ENCODE peak calls at places on chromosomes 5 and 9, in ten cellular contexts. W is GM23248; K is RWPE2; A is suprapubic skin; M is lower lobe of right lung; T is A549; P is uterus; E is CD8-positive, alpha-beta T cell; I is fibroblast of lung; O is Peyer's patch. F is an unnamed sample.

GRCh38 chr5:135977375-135977928 is 22.7 kb upstream of the LECT2 start:
- DNase-seq in O (peak; percentile 77), W (no peak), E (no peak), I (peak; percentile 65), M (peak; percentile 87), T (peak; percentile 62), P (no peak), K (no peak), A (peak; percentile 85), F (peak; percentile 76)

GRCh38 chr5:137792291-137792690 is 38.1 kb upstream of the HNRNPA0 start:
- DNase-seq in I (no peak), K (no peak), P (no peak), A (no peak), W (no peak), E (no peak), O (no peak), T (no peak), M (no peak), F (no peak)

GRCh38 chr5:83957188-83957587 is 236.5 kb upstream of the HAPLN1 start:
- DNase-seq in E (no peak), A (no peak), M (no peak), O (no peak), K (no peak), T (no peak), P (no peak), W (peak; percentile 20), I (peak; percentile 32), F (no peak)

GRCh38 chr9:14313951-14314423 is at the start of gene NFIB:
- DNase-seq in P (peak; percentile 57), I (peak; percentile 60), A (peak; percentile 78), W (peak; percentile 77), T (peak; percentile 18), M (peak; percentile 60), O (peak; percentile 68), E (no peak), K (no peak), F (peak; percentile 39)

GRCh38 chr5:124795829-124796228 is 49.4 kb upstream of the ZNF608 start:
- DNase-seq in I (no peak), A (no peak), T (no peak), M (no peak), E (no peak), W (no peak), O (no peak), P (no peak), K (no peak), F (no peak)

GRCh38 chr5:10536931-10537579 is 26.8 kb upstream of the ANKRD33B start:
- DNase-seq in W (no peak), I (no peak), T (no peak), E (no peak), M (no peak), P (no peak), O (no peak), A (no peak), K (peak; percentile 24), F (no peak)

GRCh38 chr5:107777161-107777740 is 106.5 kb upstream of the EFNA5 start:
- DNase-seq in E (no peak), M (no peak), I (no peak), P (no peak), A (no peak), W (no peak), K (no peak), T (no peak), O (no peak), F (no peak)

GRCh38 chr5:398475-399295 is 44.3 kb upstream of the EXOC3 start:
- DNase-seq in W (no peak), P (no peak), O (peak; percentile 44), K (peak; percentile 72), A (peak; percentile 70), T (no peak), M (no peak), E (no peak), I (no peak), F (peak; percentile 13)

GRCh38 chr9:133991211-133991921 is 758 bp downstream of the VAV2 start:
- DNase-seq in T (no peak), W (peak; percentile 55), K (no peak), A (peak; percentile 61), I (no peak), P (no peak), E (no peak), O (peak; percentile 74), M (peak; percentile 51), F (peak; percentile 47)
- H3K4me1 ChIP-seq in T (peaks cover 38% of the 10 kb centered on the region), W (peaks cover 7% of the 10 kb centered on the region), K (no peaks in the 10 kb centered on the region), A (peaks cover 42% of the 10 kb centered on the region), I (peaks cover 16% of the 10 kb centered on the region), P (no peaks in the 10 kb centered on the region), E (peaks cover 15% of the 10 kb centered on the region), O (peaks cover 12% of the 10 kb centered on the region), M (peaks cover 29% of the 10 kb centered on the region), F (peaks cover 8% of the 10 kb centered on the region)

GRCh38 chr9:89440548-89440947 is 57.4 kb downstream of the SEMA4D start:
- DNase-seq in K (no peak), W (peak; percentile 74), P (no peak), I (no peak), O (no peak), M (peak; percentile 90), A (peak; percentile 87), T (no peak), E (no peak), F (no peak)

GRCh38 chr9:89441655-89441970 is 56.3 kb downstream of the SEMA4D start:
- DNase-seq in E (no peak), M (no peak), T (no peak), W (no peak), P (no peak), K (no peak), A (no peak), I (no peak), O (no peak), F (no peak)

GRCh38 chr9:89442016-89442415 is 55.9 kb downstream of the SEMA4D start:
- DNase-seq in A (no peak), W (no peak), T (no peak), O (no peak), M (no peak), E (no peak), I (no peak), K (no peak), P (no peak), F (no peak)

GRCh38 chr9:89440046-89440445 is 57.9 kb downstream of the SEMA4D start:
- DNase-seq in T (no peak), K (no peak), O (no peak), P (no peak), E (no peak), A (peak; percentile 67), I (no peak), M (no peak), W (no peak), F (no peak)

DNA sequence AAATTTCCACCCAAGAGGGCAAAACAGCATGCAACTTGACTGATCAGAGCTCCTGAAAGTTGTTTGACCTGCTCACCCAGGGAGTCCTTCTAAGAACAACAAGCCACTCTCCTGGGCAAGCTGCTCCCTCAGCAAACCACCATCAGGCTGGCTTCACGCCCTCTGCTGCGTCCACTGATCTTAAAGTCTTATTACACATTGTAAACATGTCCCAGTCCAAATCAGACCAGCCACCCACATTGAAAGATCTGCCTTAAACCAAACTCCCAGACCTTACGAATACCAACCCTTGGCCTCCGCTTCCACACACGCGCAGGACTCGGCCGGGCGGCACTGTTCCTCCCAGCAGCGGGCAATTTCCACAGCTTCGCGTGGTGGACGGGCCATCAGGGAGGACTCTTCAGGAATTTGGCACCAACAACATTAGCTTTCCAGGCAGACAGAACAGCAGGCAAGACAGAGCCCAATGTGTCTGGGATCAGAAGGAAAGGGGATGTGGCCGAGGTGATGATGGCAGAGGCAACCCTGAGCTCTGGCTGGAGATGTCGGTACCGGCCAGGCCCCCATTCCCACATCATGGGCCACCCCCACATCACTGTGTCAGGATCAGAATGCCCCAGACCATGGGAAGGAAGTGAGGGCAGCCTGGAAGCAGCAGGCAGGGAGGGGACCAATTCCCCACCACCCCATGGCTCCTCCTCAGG is 56.8 kb downstream of the SEMA4D start:
- DNase-seq in T (no peak), I (no peak), W (no peak), E (no peak), O (no peak), P (no peak), K (no peak), A (peak; percentile 71), M (peak; percentile 69), F (no peak)
- H3K4me1 ChIP-seq in T (no peaks in the 10 kb centered on the region), I (no peaks in the 10 kb centered on the region), W (no peaks in the 10 kb centered on the region), E (peaks cover 98% of the 10 kb centered on the region), O (peaks cover 63% of the 10 kb centered on the region), P (no peaks in the 10 kb centered on the region), K (no peaks in the 10 kb centered on the region), A (peaks cover 52% of the 10 kb centered on the region), M (peaks cover 55% of the 10 kb centered on the region), F (peaks cover 19% of the 10 kb centered on the region)

GRCh38 chr5:55383254-55383653 is 75.5 kb downstream of the MTREX start:
- DNase-seq in M (no peak), O (no peak), A (no peak), W (no peak), E (no peak), T (no peak), P (no peak), K (no peak), I (no peak), F (no peak)

GRCh38 chr5:55387865-55388264 is 80.1 kb downstream of the MTREX start:
- DNase-seq in I (no peak), A (no peak), P (no peak), K (no peak), W (no peak), T (no peak), M (no peak), O (no peak), E (no peak), F (no peak)

GRCh38 chr5:55384072-55384471 is 76.3 kb downstream of the MTREX start:
- DNase-seq in T (no peak), M (no peak), K (no peak), W (no peak), O (no peak), E (no peak), A (no peak), I (no peak), P (no peak), F (no peak)

GRCh38 chr5:55385227-55385626 is 77.4 kb downstream of the MTREX start:
- DNase-seq in T (no peak), O (no peak), A (no peak), M (no peak), W (no peak), E (no peak), K (no peak), P (no peak), I (no peak), F (no peak)
- H3K4me1 ChIP-seq in T (peaks cover 3% of the 10 kb centered on the region), O (no peaks in the 10 kb centered on the region), A (no peaks in the 10 kb centered on the region), M (no peaks in the 10 kb centered on the region), W (peaks cover 4% of the 10 kb centered on the region), E (no peaks in the 10 kb centered on the region), K (no peaks in the 10 kb centered on the region), P (no peaks in the 10 kb centered on the region), I (no peaks in the 10 kb centered on the region), F (no peaks in the 10 kb centered on the region)

GRCh38 chr9:134265078-134265477 is 61.2 kb upstream of the RXRA start:
- DNase-seq in K (no peak), E (no peak), A (no peak), M (no peak), O (no peak), W (no peak), P (no peak), I (no peak), T (no peak), F (no peak)

GRCh38 chr9:134268308-134268724 is 57.9 kb upstream of the RXRA start:
- DNase-seq in A (no peak), I (no peak), P (no peak), M (no peak), T (no peak), O (no peak), E (no peak), K (no peak), W (no peak), F (peak; percentile 32)

GRCh38 chr9:134266418-134266817 is 59.8 kb upstream of the RXRA start:
- DNase-seq in T (no peak), W (no peak), O (no peak), E (no peak), M (no peak), I (no peak), K (no peak), P (no peak), A (no peak), F (no peak)

GRCh38 chr9:134264169-134264568 is 62.1 kb upstream of the RXRA start:
- DNase-seq in W (no peak), K (no peak), E (no peak), M (no peak), I (no peak), A (no peak), T (no peak), O (no peak), P (no peak), F (no peak)

DNA sequence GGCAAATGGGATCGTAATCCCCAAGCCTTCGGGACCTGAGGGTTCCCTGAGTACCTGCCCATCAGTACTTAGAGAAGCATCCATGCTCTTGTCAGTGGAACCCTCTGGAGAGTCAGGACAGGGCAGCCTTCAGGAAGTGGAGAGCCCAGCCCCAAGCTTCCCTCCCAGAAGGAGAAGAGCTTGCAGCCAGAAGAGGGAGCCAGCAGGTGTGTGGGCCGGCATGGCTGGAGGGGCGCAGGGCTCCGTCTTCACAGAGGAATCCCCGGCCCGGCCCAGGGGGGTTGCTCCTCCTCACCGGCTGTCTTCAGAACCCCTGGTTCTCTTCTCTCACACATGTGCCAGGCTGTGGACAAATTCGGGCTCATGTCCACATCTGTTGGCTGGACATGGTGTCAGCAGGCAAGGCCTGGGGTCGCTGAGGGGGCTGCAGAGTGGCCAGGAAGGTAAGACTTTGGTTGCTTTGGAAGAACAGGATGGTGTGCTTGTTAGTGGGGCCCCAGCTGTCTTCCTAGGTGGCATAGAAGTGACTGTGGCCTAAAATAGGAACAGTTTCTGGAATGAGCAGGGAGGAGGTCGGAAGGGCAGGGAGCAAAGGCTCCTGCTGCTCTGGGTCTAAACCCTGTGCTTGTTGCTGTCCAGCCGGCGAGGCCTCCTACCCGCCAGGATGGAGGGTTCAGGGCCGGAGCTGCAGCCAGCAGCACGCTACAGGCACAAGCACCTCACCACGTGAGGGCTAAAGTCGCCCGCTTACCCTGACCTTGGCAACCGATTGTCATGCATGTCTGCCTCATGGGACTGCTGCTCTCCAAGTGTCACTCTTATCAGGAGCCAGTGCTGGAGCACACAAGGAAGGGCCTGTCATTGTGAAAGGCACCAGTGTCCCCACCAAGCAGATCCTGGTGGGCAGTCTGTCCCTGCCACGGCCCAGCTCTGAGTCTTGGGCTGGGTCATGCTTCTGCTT is 58.7 kb upstream of the RXRA start:
- DNase-seq in E (no peak), T (no peak), O (no peak), K (no peak), I (no peak), A (no peak), M (no peak), P (no peak), W (no peak), F (no peak)
- H3K4me1 ChIP-seq in E (no peaks in the 10 kb centered on the region), T (no peaks in the 10 kb centered on the region), O (peaks cover 3% of the 10 kb centered on the region), K (no peaks in the 10 kb centered on the region), I (no peaks in the 10 kb centered on the region), A (no peaks in the 10 kb centered on the region), M (peaks cover 10% of the 10 kb centered on the region), P (no peaks in the 10 kb centered on the region), W (no peaks in the 10 kb centered on the region), F (no peaks in the 10 kb centered on the region)

F was measured in colonic mucosa.